ENCODE peak calls at places on chromosomes 6 and 20, in five cellular contexts. J, E, O, V and G are unnamed samples.

GRCh38 chr6:37210313-37210898 is 40.5 kb downstream of the PIM1 start:
- DNase-seq in J (peak), E (peak), O (peak), V (peak), G (peak)

GRCh38 chr20:31606928-31607639 is 2.0 kb downstream of the ID1 start:
- DNase-seq in J (peak), E (peak), O (peak), V (no peak), G (no peak)

GRCh38 chr6:33313105-33313708 is 671 bp downstream of the TAPBP start:
- DNase-seq in J (peak), E (peak), O (no peak), V (no peak), G (peak)

GRCh38 chr6:159756508-159756907 is 5.3 kb upstream of the ACAT2 start:
- DNase-seq in J (no peak), E (no peak), O (no peak), V (no peak), G (no peak)

GRCh38 chr6:4707011-4707410 is 69.2 kb upstream of the CDYL start:
- DNase-seq in J (no peak), E (no peak), O (no peak), V (no peak), G (no peak)

GRCh38 chr6:142666599-142667185 is 278.3 kb downstream of the HIVEP2 start:
- DNase-seq in J (no peak), E (no peak), O (no peak), V (no peak), G (no peak)

GRCh38 chr20:36998652-36999051 is 47.1 kb upstream of the SAMHD1 start:
- DNase-seq in J (no peak), E (no peak), O (no peak), V (no peak), G (no peak)

GRCh38 chr6:54018722-54019121 is 92.5 kb upstream of the MLIP start:
- DNase-seq in J (no peak), E (no peak), O (no peak), V (no peak), G (no peak)

GRCh38 chr20:62605996-62606395 is 36.3 kb upstream of the SLCO4A1 start:
- DNase-seq in J (no peak), E (no peak), O (no peak), V (no peak), G (no peak)

GRCh38 chr6:137165375-137166246 is 7.8 kb downstream of the IL22RA2 start:
- DNase-seq in J (peak), E (no peak), O (peak), V (peak), G (no peak)

GRCh38 chr20:4038047-4038459 is 22.7 kb upstream of the RNF24 start:
- DNase-seq in J (no peak), E (peak), O (no peak), V (peak), G (peak)

GRCh38 chr6:144148891-144149290 is 1.4 kb upstream of the STX11 start:
- DNase-seq in J (no peak), E (no peak), O (no peak), V (no peak), G (no peak)

GRCh38 chr6:41315943-41316342 is 19.5 kb upstream of the NCR2 start:
- DNase-seq in J (no peak), E (no peak), O (no peak), V (no peak), G (no peak)

GRCh38 chr20:30610044-30610693 is 647.3 kb upstream of the DEFB115 start:
- DNase-seq in J (no peak), E (no peak), O (no peak), V (no peak), G (no peak)

GRCh38 chr6:128131566-128131965 is 230.7 kb upstream of the THEMIS start:
- DNase-seq in J (no peak), E (no peak), O (no peak), V (no peak), G (no peak)

GRCh38 chr20:24698189-24698588 is 228.8 kb downstream of the SYNDIG1 start:
- DNase-seq in J (no peak), E (no peak), O (no peak), V (no peak), G (no peak)

GRCh38 chr6:150547511-150548222 is 52.0 kb upstream of the PLEKHG1 start:
- DNase-seq in J (no peak), E (no peak), O (peak), V (no peak), G (no peak)

GRCh38 chr6:106913676-106914280 is 60.8 kb downstream of the CD24 start:
- DNase-seq in J (no peak), E (no peak), O (peak), V (peak), G (no peak)
- TF ChIP-seq REST in J (no peak), E (no peak), O (no peak), V (no peak), G (no peak)

GRCh38 chr6:9621276-9621675 is 793.6 kb downstream of the TFAP2A start:
- DNase-seq in J (no peak), E (no peak), O (no peak), V (no peak), G (no peak)
- TF ChIP-seq GABPA in J (no peak), E (no peak), O (no peak), V (no peak), G (no peak)

DNA sequence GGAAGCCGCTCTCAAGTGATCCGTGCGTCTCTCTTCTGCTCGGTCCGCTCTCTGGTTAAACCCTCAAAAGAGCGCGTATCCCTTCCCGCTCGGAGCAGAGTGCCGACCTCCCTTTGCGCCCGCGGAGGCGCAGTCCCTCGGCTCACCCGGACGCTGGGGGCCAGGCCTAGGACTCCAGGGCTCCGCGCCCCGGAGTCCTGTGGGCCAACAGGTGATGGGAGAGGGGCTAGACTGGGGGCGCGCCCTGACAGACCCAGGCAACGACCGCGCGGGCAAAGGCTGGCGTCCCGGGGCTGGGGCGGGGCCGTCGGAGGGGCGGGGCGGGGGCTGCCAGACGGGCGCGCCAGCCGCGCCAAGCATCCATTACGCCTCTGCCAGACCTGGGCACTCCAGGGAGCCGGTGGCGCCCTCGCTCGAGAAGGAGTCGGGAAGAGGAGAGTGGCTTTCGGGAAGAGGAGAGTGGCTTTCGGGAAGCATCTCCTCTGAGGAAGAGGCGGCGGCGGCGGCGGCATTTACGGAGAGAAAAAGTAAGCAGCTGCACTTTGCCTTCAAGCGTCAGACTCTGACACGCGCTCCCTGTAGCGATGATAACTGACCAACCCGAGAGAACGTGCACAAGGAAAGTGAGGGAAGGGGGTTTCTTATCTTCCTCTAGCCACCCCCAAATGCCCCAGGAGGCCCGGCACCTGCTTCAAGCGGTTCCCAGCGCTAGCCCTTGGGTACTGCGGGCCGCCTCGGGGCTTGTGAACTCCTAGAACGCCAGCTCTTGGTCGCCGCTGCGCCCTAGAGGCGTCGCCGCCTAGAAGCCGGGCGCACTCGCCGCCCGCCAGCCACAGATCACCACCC is 2.6 kb downstream of the EPHA7 start:
- DNase-seq in J (peak), E (no peak), O (no peak), V (no peak), G (no peak)
- TF ChIP-seq REST in J (no peak), E (no peak), O (no peak), V (no peak), G (no peak)

GRCh38 chr6:165191461-165191860 is 117.9 kb downstream of the C6orf118 start:
- DNase-seq in J (no peak), E (no peak), O (no peak), V (no peak), G (no peak)
- TF ChIP-seq GABPA in J (no peak), E (no peak), O (no peak), V (no peak), G (no peak)

DNA sequence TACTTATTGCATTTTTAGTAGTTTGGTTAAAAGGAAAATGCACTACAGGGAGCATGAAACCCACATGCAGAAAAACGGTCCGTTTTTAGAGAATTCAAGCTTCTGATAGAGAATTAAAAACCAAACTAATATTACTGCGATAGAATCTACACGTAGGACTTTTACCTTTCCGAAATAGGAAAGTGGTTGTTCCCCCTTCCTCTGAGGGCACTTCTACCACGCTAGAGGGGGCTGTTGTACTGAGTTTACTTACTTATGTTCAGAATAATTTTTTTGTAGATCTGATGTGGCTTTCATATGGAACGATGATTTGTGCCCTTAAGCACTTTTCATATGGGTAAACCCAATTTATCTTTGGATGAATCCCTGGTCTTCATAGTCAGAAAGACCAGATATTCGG is 264.3 kb upstream of the PLN start:
- DNase-seq in J (peak), E (peak), O (peak), V (no peak), G (no peak)
- TF ChIP-seq REST in J (no peak), E (no peak), O (no peak), V (no peak), G (no peak)

GRCh38 chr20:17860306-17861197 is 108.0 kb downstream of the SNX5 start:
- DNase-seq in J (no peak), E (no peak), O (no peak), V (no peak), G (peak)

GRCh38 chr20:17859002-17859615 is 109.5 kb downstream of the SNX5 start:
- DNase-seq in J (no peak), E (no peak), O (peak), V (peak), G (no peak)

GRCh38 chr20:17858450-17859001 is 110.1 kb downstream of the SNX5 start:
- DNase-seq in J (no peak), E (no peak), O (no peak), V (no peak), G (no peak)

GRCh38 chr20:17857639-17858449 is 110.8 kb downstream of the SNX5 start:
- DNase-seq in J (no peak), E (no peak), O (no peak), V (no peak), G (no peak)

DNA sequence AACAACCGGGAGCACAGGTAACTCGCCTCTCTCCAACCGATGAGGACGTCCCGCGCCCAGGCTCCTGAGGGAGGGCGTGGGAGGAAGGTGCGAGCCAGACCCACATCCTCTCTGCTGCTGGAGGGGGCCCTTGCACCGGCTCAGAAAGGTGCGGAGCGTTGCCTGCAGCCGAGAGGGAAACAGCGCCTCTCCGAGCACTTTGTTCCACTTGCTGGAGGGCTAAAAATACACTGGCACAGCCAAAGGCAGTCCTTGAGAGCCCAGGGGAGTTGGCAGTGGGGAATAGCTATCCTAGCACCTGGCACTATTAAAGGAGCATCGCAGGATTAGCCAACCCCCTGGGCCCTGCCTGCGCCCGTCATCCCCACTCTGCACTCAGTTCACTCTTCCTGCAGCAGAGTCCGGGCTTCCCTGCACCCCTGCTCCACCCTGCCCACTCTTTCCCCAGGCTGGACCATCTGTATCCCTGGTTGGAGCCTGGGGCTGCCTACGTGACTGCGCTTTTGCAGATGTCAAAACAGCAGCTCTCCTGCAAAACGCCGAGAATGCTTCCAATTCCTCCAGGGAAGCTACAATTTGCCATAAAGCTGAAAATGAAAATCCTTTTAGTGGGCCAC is 108.9 kb downstream of the SNX5 start:
- DNase-seq in J (no peak), E (no peak), O (no peak), V (no peak), G (no peak)
- TF ChIP-seq GABPA in J (no peak), E (no peak), O (no peak), V (no peak), G (no peak)

GRCh38 chr6:130694617-130695016 is 132.6 kb upstream of the SMLR1 start:
- DNase-seq in J (no peak), E (no peak), O (no peak), V (no peak), G (no peak)

GRCh38 chr6:130693944-130694343 is 133.3 kb upstream of the SMLR1 start:
- DNase-seq in J (no peak), E (no peak), O (no peak), V (no peak), G (no peak)

GRCh38 chr6:130697661-130698535 is 129.3 kb upstream of the SMLR1 start:
- DNase-seq in J (peak), E (peak), O (peak), V (peak), G (peak)

GRCh38 chr6:130700397-130700796 is 126.8 kb upstream of the SMLR1 start:
- DNase-seq in J (no peak), E (no peak), O (no peak), V (no peak), G (no peak)

GRCh38 chr6:130696806-130697205 is 130.4 kb upstream of the SMLR1 start:
- DNase-seq in J (no peak), E (no peak), O (no peak), V (no peak), G (no peak)
- TF ChIP-seq REST in J (no peak), E (no peak), O (no peak), V (no peak), G (no peak)

GRCh38 chr20:1809121-1809520 is 86.1 kb upstream of the SIRPA start:
- DNase-seq in J (no peak), E (no peak), O (peak), V (no peak), G (no peak)
- TF ChIP-seq GABPA in J (no peak), E (no peak), O (no peak), V (no peak), G (no peak)